ENCODE peak calls at places on chromosomes 5 and 9, in four cellular contexts. R is SK-N-SH, G is pancreas, Q is A549. H is an unnamed sample. For H3K4me1, the result is how much of the 10 kb centered on the place peaks cover.

GRCh38 chr9:121718063-121718462 is 66.6 kb downstream of the DAB2IP start:
- DNase-seq in G (no peak), R (peak), Q (no peak), H (no peak)

GRCh38 chr9:117494401-117495130 is 79.7 kb upstream of the ASTN2 start:
- DNase-seq in R (peak), Q (no peak), G (no peak), H (no peak)

GRCh38 chr9:126407125-126407870 is 80.7 kb downstream of the MVB12B start:
- DNase-seq in Q (no peak), R (no peak), G (no peak), H (no peak)

GRCh38 chr5:73908440-73908839 is 282.4 kb downstream of the ARHGEF28 start:
- DNase-seq in Q (no peak), G (no peak), R (peak), H (no peak)

GRCh38 chr5:152406082-152406481 is 1.0 kb upstream of the NMUR2 start:
- DNase-seq in R (no peak), Q (no peak), G (no peak), H (no peak)

GRCh38 chr5:73306741-73307275 is 133.8 kb downstream of the TMEM174 start:
- DNase-seq in R (no peak), G (no peak), Q (no peak), H (no peak)

GRCh38 chr5:85741972-85742371 is 875.8 kb upstream of the COX7C start:
- DNase-seq in Q (no peak), G (no peak), R (no peak), H (no peak)

GRCh38 chr9:129079829-129080228 is 1.1 kb upstream of the DOLPP1 start:
- DNase-seq in R (no peak), G (peak), Q (no peak), H (no peak)

GRCh38 chr5:116787570-116787969 is 212.9 kb upstream of the SEMA6A start:
- DNase-seq in R (no peak), G (no peak), Q (no peak), H (no peak)

GRCh38 chr5:157558681-157559080 is 16.9 kb downstream of the ADAM19 start:
- DNase-seq in G (no peak), R (no peak), Q (no peak), H (no peak)

GRCh38 chr5:157561105-157561504 is 14.5 kb downstream of the ADAM19 start:
- DNase-seq in R (no peak), Q (no peak), G (no peak), H (no peak)

GRCh38 chr5:157558089-157558595 is 17.4 kb downstream of the ADAM19 start:
- DNase-seq in R (no peak), Q (no peak), G (no peak), H (no peak)

GRCh38 chr5:157560560-157560959 is 15.0 kb downstream of the ADAM19 start:
- DNase-seq in R (no peak), G (no peak), Q (no peak), H (no peak)

DNA sequence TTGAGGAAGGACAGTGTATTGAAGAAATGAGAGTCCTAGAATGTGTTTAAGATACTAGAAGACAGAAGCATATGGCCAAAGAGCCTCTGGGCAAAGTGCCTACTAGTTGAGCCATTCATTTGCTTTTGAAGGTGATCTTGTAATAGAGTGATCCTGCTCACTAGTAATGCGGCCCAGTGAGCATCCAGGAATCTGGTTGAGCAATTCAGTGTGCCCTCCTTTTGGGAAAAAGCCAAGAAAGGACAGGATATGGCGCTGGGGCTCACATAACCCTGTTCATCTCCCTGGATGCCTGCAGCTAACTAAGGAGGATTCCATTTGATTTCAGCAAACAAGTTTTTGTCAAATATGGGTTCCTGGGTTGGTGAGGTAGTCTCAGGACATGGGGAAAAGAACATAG is 16.3 kb downstream of the ADAM19 start:
- DNase-seq in R (no peak), G (no peak), Q (no peak), H (peak)
- H3K4me1 ChIP-seq in R (half or more), G (under half), Q (under half), H (under half)

DNA sequence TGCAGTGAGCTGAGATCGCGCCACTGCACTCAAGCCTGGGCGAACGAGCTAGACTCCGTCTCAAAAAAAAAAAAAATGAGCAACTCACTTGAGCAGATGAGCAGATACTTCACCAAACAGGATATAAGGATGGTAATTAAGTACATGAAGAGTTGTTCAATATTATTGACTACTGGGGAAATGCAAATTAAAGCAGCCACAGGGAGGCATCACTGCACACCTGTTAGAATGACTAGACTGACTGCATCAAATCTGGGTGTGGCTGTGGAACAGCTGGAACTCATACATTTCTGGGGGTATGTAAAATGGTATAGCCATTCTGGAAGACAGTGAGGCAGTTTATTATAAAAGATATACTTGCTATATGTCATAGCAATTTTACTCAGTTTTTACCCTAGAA is 93.0 kb downstream of the WNK2 start:
- DNase-seq in R (no peak), G (no peak), Q (no peak), H (no peak)
- TF ChIP-seq CTCF in R (no peak), G (no peak), Q (no peak), H (no peak)

GRCh38 chr5:1019001-1019651 is 10.5 kb downstream of the NKD2 start:
- DNase-seq in G (no peak), R (no peak), Q (no peak), H (no peak)
- H3K4me1 ChIP-seq in G (under half), R (under half), Q (under half), H (under half)

GRCh38 chr5:149153751-149154610 is 12.7 kb downstream of the ABLIM3 start:
- DNase-seq in G (no peak), Q (no peak), R (no peak), H (no peak)
- TF ChIP-seq CTCF in G (no peak), Q (no peak), R (no peak), H (no peak)

GRCh38 chr9:95058795-95059386 is 258.6 kb downstream of the FANCC start:
- DNase-seq in R (no peak), Q (no peak), G (no peak), H (no peak)

GRCh38 chr9:95055851-95056551 is 261.5 kb downstream of the FANCC start:
- DNase-seq in G (no peak), Q (no peak), R (peak), H (no peak)

GRCh38 chr9:95058121-95058785 is 259.3 kb downstream of the FANCC start:
- DNase-seq in G (no peak), R (no peak), Q (no peak), H (no peak)

GRCh38 chr9:95055337-95055850 is 262.1 kb downstream of the FANCC start:
- DNase-seq in R (no peak), Q (no peak), G (no peak), H (no peak)

GRCh38 chr9:95057121-95057520 is 260.4 kb downstream of the FANCC start:
- DNase-seq in G (no peak), Q (no peak), R (peak), H (no peak)
- H3K4me1 ChIP-seq in G (half or more), Q (half or more), R (half or more), H (under half)

DNA sequence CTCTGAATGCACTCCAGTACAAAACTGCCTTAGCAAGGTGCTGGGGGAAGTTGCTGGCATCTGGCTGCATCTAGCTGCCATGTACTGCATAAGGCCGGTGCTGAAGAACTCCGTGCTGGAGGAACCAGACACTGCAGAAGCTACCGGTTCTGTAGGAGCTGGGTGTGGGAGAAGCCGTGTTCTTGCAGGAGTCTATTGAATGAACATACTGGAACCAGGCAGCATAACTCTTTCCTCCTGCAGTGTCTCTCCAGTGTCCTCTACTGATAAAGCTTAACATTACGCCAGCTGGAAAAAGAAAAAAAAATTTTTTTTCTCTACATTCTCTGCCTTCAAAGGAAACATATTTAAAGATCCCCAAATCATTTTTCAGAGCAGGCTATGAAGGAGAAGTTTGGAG is 38.5 kb downstream of the VPS13A start:
- DNase-seq in R (no peak), Q (no peak), G (no peak), H (no peak)
- TF ChIP-seq CTCF in R (peak), Q (peak), G (no peak), H (peak)

DNA sequence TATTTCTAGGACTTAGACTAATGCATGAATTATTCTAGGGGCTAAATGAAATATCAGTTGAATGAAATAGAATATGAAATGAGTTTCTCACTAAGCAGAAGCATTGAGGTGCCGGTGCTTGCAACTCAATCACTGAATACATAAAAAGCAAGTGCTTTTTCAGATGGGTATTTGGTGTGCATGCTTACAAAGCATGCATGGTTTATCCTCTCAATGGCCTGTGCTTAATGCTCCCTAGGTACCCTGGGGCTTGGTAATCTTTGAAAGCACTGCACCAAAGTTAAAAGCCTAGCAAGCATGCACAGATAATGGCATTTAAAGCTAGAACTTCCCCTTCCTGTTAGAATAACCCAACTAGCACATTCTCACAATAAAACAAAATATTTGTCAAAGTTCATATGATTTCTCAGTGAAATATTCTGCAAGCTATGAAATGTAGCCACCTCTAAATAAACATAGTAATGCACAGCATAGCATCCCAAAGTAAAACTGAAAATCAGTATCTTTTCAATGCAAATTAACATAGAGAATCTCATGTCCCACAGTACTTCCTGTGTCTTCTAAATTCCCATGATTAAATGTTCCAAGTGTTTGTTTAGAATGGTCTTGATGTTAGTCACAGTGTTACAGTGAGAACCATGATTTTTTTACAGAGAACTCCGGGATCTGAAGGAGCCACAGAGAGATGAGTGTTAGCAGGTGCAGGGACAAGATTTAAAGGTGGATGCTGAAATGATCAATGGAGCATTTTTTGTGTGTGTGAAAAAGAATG is 143.4 kb upstream of the CDH6 start:
- DNase-seq in R (no peak), G (no peak), Q (no peak), H (no peak)
- H3K4me1 ChIP-seq in R (under half), G (under half), Q (under half), H (under half)

GRCh38 chr9:34048730-34049629 is at the start of gene UBAP2:
- DNase-seq in G (peak), R (peak), Q (peak), H (peak)
- TF ChIP-seq CTCF in G (no peak), R (peak), Q (no peak), H (no peak)

GRCh38 chr9:83699615-83700014 is 8.1 kb downstream of the UBQLN1 start:
- DNase-seq in Q (no peak), G (no peak), R (no peak), H (no peak)

GRCh38 chr9:83706703-83707517 is 848 bp downstream of the UBQLN1 start:
- DNase-seq in G (peak), Q (no peak), R (peak), H (no peak)

GRCh38 chr9:83701769-83702168 is 6.0 kb downstream of the UBQLN1 start:
- DNase-seq in Q (no peak), G (no peak), R (no peak), H (no peak)

GRCh38 chr9:83698976-83699585 is 8.7 kb downstream of the UBQLN1 start:
- DNase-seq in Q (no peak), G (no peak), R (no peak), H (no peak)

DNA sequence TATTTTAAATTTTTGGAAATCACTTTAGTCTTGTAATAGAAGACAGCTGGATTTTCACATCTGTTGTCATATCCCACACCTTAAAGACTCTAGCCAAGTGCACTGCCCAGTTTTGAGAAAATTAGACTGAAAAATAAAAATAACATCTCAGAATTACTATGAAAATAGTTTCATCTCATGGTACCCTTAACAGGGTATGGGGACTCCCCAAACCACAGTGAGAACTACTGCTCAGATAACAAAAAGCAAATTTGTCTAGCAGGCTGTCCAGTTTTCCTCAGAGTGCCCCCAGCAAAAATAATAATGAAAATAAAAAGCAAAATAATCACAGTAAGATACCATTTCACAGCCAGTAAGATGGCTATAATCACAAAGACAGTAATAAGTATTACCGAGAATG is 6.5 kb downstream of the UBQLN1 start:
- DNase-seq in G (no peak), Q (no peak), R (no peak), H (no peak)
- H3K4me1 ChIP-seq in G (under half), Q (under half), R (under half), H (under half)

DNA sequence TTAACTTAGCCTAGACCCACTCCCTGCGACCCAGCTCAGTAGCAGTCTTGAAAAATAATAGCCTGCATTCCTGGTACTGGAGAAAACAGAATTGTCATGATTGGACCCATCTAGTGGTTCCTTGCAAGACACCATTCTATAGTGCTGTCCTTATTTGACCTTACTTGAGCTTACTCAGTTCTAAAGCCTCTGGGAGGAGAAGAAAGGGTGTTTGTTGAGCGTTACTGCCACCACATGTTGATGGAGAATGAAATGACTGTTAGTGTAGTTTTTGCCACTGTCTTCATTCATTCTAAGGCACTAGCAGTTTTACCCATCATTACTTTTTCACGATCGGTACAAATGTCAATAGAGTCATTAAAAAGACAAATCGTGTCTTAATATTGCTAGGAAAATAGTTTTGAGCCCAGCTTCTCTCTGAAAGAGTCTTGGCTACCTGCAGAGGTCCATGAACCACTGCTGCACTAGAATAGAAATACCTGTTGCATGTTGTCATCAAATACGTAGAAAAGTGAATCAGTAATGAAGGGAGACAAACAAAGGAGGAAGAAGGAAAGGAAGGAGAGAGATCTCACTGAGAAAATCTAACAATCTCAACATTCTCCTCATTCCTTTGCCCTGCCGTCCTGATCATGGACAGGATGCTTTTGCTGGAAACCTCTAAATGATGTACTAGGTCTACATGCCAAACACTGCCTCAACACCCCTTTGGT is 96.0 kb downstream of the LIX1 start:
- DNase-seq in Q (no peak), R (no peak), G (no peak), H (no peak)
- TF ChIP-seq CTCF in Q (no peak), R (no peak), G (no peak), H (no peak)

H was measured in RWPE2.